ENCODE peak calls at places on chromosomes 16 and 17, in four cellular contexts. One of them, this sample, is unnamed.

GRCh38 chr17:8223356-8224063 is 13.1 kb upstream of the AURKB start:
- DNase-seq in RWPE1: peak; percentile 15
- DNase-seq in Panc1: no peak
- DNase-seq in T-helper 1 cell: peak; percentile 44
- DNase-seq in this sample: no peak

GRCh38 chr17:41687828-41688640 is 651 bp upstream of the EIF1 start:
- DNase-seq in RWPE1: peak; percentile 37
- DNase-seq in Panc1: no peak
- DNase-seq in T-helper 1 cell: peak; percentile 63
- DNase-seq in this sample: no peak

GRCh38 chr17:50920891-50921595 is 54.9 kb upstream of the TOB1 start:
- DNase-seq in RWPE1: no peak
- DNase-seq in Panc1: no peak
- DNase-seq in T-helper 1 cell: no peak
- DNase-seq in this sample: no peak

GRCh38 chr16:60682219-60682618 is 1354.0 kb downstream of the CDH8 start:
- DNase-seq in RWPE1: no peak
- DNase-seq in Panc1: no peak
- DNase-seq in T-helper 1 cell: no peak
- DNase-seq in this sample: no peak

GRCh38 chr17:36066365-36066945 is 2.4 kb downstream of the CCL18 start:
- DNase-seq in RWPE1: no peak
- DNase-seq in Panc1: no peak
- DNase-seq in T-helper 1 cell: no peak
- DNase-seq in this sample: no peak

GRCh38 chr16:79757968-79758367 is 157.4 kb upstream of the MAF start:
- DNase-seq in RWPE1: no peak
- DNase-seq in Panc1: no peak
- DNase-seq in T-helper 1 cell: no peak
- DNase-seq in this sample: no peak

GRCh38 chr17:74446551-74447500 is 14.9 kb downstream of the GPRC5C start:
- DNase-seq in RWPE1: no peak
- DNase-seq in Panc1: no peak
- DNase-seq in T-helper 1 cell: no peak
- DNase-seq in this sample: no peak

GRCh38 chr17:45791935-45792334 is 7.8 kb downstream of the CRHR1 start:
- DNase-seq in RWPE1: peak; percentile 31
- DNase-seq in Panc1: no peak
- DNase-seq in T-helper 1 cell: no peak
- DNase-seq in this sample: peak; percentile 12

GRCh38 chr17:7476474-7476873 is 3.0 kb downstream of the ZBTB4 start:
- DNase-seq in RWPE1: peak; percentile 89
- DNase-seq in Panc1: no peak
- DNase-seq in T-helper 1 cell: no peak
- DNase-seq in this sample: peak; percentile 73

GRCh38 chr16:57999971-58000705 is at the start of gene ZNF319:
- DNase-seq in RWPE1: no peak
- DNase-seq in Panc1: no peak
- DNase-seq in T-helper 1 cell: peak; percentile 11
- DNase-seq in this sample: no peak

GRCh38 chr16:17370233-17371013 is 100.3 kb downstream of the XYLT1 start:
- DNase-seq in RWPE1: no peak
- DNase-seq in Panc1: no peak
- DNase-seq in T-helper 1 cell: no peak
- DNase-seq in this sample: no peak

GRCh38 chr16:57480127-57480753 is 6.1 kb downstream of the DOK4 start:
- DNase-seq in RWPE1: no peak
- DNase-seq in Panc1: no peak
- DNase-seq in T-helper 1 cell: no peak
- DNase-seq in this sample: no peak

GRCh38 chr17:82750241-82750905 is 1.5 kb upstream of the TBCD start:
- DNase-seq in RWPE1: no peak
- DNase-seq in Panc1: no peak
- DNase-seq in T-helper 1 cell: no peak
- DNase-seq in this sample: no peak

GRCh38 chr16:3793161-3793576 is 75.8 kb upstream of the TRAP1 start:
- DNase-seq in RWPE1: peak; percentile 40
- DNase-seq in Panc1: no peak
- DNase-seq in T-helper 1 cell: no peak
- DNase-seq in this sample: peak; percentile 69

GRCh38 chr17:82520041-82520910 is 744 bp downstream of the FOXK2 start:
- DNase-seq in RWPE1: no peak
- DNase-seq in Panc1: no peak
- DNase-seq in T-helper 1 cell: peak; percentile 23
- DNase-seq in this sample: no peak

GRCh38 chr17:74742153-74742515 is 5.1 kb downstream of the RAB37 start:
- DNase-seq in RWPE1: no peak
- DNase-seq in Panc1: no peak
- DNase-seq in T-helper 1 cell: no peak
- DNase-seq in this sample: no peak

GRCh38 chr17:65668211-65668610 is 106.8 kb upstream of the AXIN2 start:
- DNase-seq in RWPE1: no peak
- DNase-seq in Panc1: no peak
- DNase-seq in T-helper 1 cell: no peak
- DNase-seq in this sample: no peak

GRCh38 chr17:27535178-27535928 is 79.1 kb downstream of the KSR1 start:
- DNase-seq in RWPE1: no peak
- DNase-seq in Panc1: no peak
- DNase-seq in T-helper 1 cell: no peak
- DNase-seq in this sample: no peak

This sample was measured in epithelial cell of prostate.